ENCODE peak calls at places on chromosomes 16 and 17, in six cellular contexts. One of them, this sample, is unnamed.

GRCh38 chr17:79064026-79064425 is 10.6 kb upstream of the ENGASE start:
- DNase-seq in fibroblast of the aortic adventitia: no peak
- DNase-seq in A549: no peak
- DNase-seq in endothelial cell of umbilical vein: no peak
- DNase-seq in mucosa of descending colon: no peak
- DNase-seq in tibial artery: peak
- DNase-seq in this sample: no peak

GRCh38 chr17:79272666-79273219 is 198.1 kb downstream of the ENGASE start:
- DNase-seq in fibroblast of the aortic adventitia: no peak
- DNase-seq in A549: peak
- DNase-seq in endothelial cell of umbilical vein: no peak
- DNase-seq in mucosa of descending colon: no peak
- DNase-seq in tibial artery: no peak
- DNase-seq in this sample: no peak

GRCh38 chr17:34720760-34721159 is 141.4 kb downstream of the TMEM132E start:
- DNase-seq in fibroblast of the aortic adventitia: no peak
- DNase-seq in A549: peak
- DNase-seq in endothelial cell of umbilical vein: no peak
- DNase-seq in mucosa of descending colon: no peak
- DNase-seq in tibial artery: no peak
- DNase-seq in this sample: no peak

GRCh38 chr16:12767897-12768296 is 35.8 kb downstream of the CPPED1 start:
- DNase-seq in fibroblast of the aortic adventitia: peak
- DNase-seq in A549: no peak
- DNase-seq in endothelial cell of umbilical vein: peak
- DNase-seq in mucosa of descending colon: no peak
- DNase-seq in tibial artery: no peak
- DNase-seq in this sample: no peak

GRCh38 chr17:29005936-29006438 is at the start of gene SEZ6:
- DNase-seq in fibroblast of the aortic adventitia: peak
- DNase-seq in A549: peak
- DNase-seq in endothelial cell of umbilical vein: peak
- DNase-seq in mucosa of descending colon: peak
- DNase-seq in tibial artery: peak
- DNase-seq in this sample: peak

GRCh38 chr16:30740364-30741251 is 7.6 kb upstream of the PHKG2 start:
- DNase-seq in fibroblast of the aortic adventitia: peak
- DNase-seq in A549: peak
- DNase-seq in endothelial cell of umbilical vein: peak
- DNase-seq in mucosa of descending colon: peak
- DNase-seq in tibial artery: peak
- DNase-seq in this sample: peak

GRCh38 chr16:23435500-23435899 is 17.5 kb downstream of the COG7 start:
- DNase-seq in fibroblast of the aortic adventitia: peak
- DNase-seq in A549: peak
- DNase-seq in endothelial cell of umbilical vein: peak
- DNase-seq in mucosa of descending colon: peak
- DNase-seq in tibial artery: no peak
- DNase-seq in this sample: peak

GRCh38 chr16:11238272-11239202 is 17.5 kb downstream of the SOCS1 start:
- DNase-seq in fibroblast of the aortic adventitia: no peak
- DNase-seq in A549: no peak
- DNase-seq in endothelial cell of umbilical vein: no peak
- DNase-seq in mucosa of descending colon: no peak
- DNase-seq in tibial artery: no peak
- DNase-seq in this sample: no peak

GRCh38 chr16:46562979-46563378 is 58.2 kb downstream of the SHCBP1 start:
- DNase-seq in fibroblast of the aortic adventitia: no peak
- DNase-seq in A549: no peak
- DNase-seq in endothelial cell of umbilical vein: no peak
- DNase-seq in mucosa of descending colon: no peak
- DNase-seq in tibial artery: no peak
- DNase-seq in this sample: no peak

GRCh38 chr17:9273334-9274118 is 252.2 kb downstream of the NTN1 start:
- DNase-seq in fibroblast of the aortic adventitia: peak
- DNase-seq in A549: no peak
- DNase-seq in endothelial cell of umbilical vein: no peak
- DNase-seq in mucosa of descending colon: no peak
- DNase-seq in tibial artery: no peak
- DNase-seq in this sample: no peak

GRCh38 chr16:68365167-68365817 is 54.5 kb downstream of the PRMT7 start:
- DNase-seq in fibroblast of the aortic adventitia: no peak
- DNase-seq in A549: no peak
- DNase-seq in endothelial cell of umbilical vein: no peak
- DNase-seq in mucosa of descending colon: no peak
- DNase-seq in tibial artery: no peak
- DNase-seq in this sample: no peak

GRCh38 chr17:71472809-71473789 is 647.7 kb upstream of the SOX9 start:
- DNase-seq in fibroblast of the aortic adventitia: peak
- DNase-seq in A549: peak
- DNase-seq in endothelial cell of umbilical vein: no peak
- DNase-seq in mucosa of descending colon: no peak
- DNase-seq in tibial artery: no peak
- DNase-seq in this sample: no peak

GRCh38 chr16:711548-712320 is 3.2 kb upstream of the METRN start:
- DNase-seq in fibroblast of the aortic adventitia: peak
- DNase-seq in A549: no peak
- DNase-seq in endothelial cell of umbilical vein: peak
- DNase-seq in mucosa of descending colon: peak
- DNase-seq in tibial artery: peak
- DNase-seq in this sample: no peak

GRCh38 chr16:88482630-88483391 is 29.7 kb downstream of the ZFPM1 start:
- DNase-seq in fibroblast of the aortic adventitia: no peak
- DNase-seq in A549: no peak
- DNase-seq in endothelial cell of umbilical vein: no peak
- DNase-seq in mucosa of descending colon: peak
- DNase-seq in tibial artery: no peak
- DNase-seq in this sample: no peak

GRCh38 chr17:82848022-82848592 is 8.3 kb upstream of the ZNF750 start:
- DNase-seq in fibroblast of the aortic adventitia: peak
- DNase-seq in A549: no peak
- DNase-seq in endothelial cell of umbilical vein: peak
- DNase-seq in mucosa of descending colon: peak
- DNase-seq in tibial artery: peak
- DNase-seq in this sample: no peak

GRCh38 chr16:90018297-90019200 is 707 bp downstream of the DBNDD1 start:
- DNase-seq in fibroblast of the aortic adventitia: no peak
- DNase-seq in A549: no peak
- DNase-seq in endothelial cell of umbilical vein: peak
- DNase-seq in mucosa of descending colon: peak
- DNase-seq in tibial artery: no peak
- DNase-seq in this sample: no peak

GRCh38 chr16:58733248-58733670 is 857 bp downstream of the GOT2 start:
- DNase-seq in fibroblast of the aortic adventitia: peak
- DNase-seq in A549: no peak
- DNase-seq in endothelial cell of umbilical vein: no peak
- DNase-seq in mucosa of descending colon: no peak
- DNase-seq in tibial artery: no peak
- DNase-seq in this sample: no peak

GRCh38 chr17:46811978-46812583 is 6.4 kb downstream of the WNT3 start:
- DNase-seq in fibroblast of the aortic adventitia: peak
- DNase-seq in A549: no peak
- DNase-seq in endothelial cell of umbilical vein: no peak
- DNase-seq in mucosa of descending colon: no peak
- DNase-seq in tibial artery: no peak
- DNase-seq in this sample: peak

GRCh38 chr17:6306820-6307219 is 128.1 kb downstream of the AIPL1 start:
- DNase-seq in fibroblast of the aortic adventitia: no peak
- DNase-seq in A549: no peak
- DNase-seq in endothelial cell of umbilical vein: no peak
- DNase-seq in mucosa of descending colon: no peak
- DNase-seq in tibial artery: no peak
- DNase-seq in this sample: no peak

GRCh38 chr16:68364601-68364998 is 53.8 kb downstream of the PRMT7 start:
- DNase-seq in fibroblast of the aortic adventitia: peak
- DNase-seq in A549: no peak
- DNase-seq in endothelial cell of umbilical vein: no peak
- DNase-seq in mucosa of descending colon: no peak
- DNase-seq in tibial artery: no peak
- DNase-seq in this sample: no peak

GRCh38 chr16:69131167-69131748 is 1.1 kb downstream of the CHTF8 start:
- DNase-seq in fibroblast of the aortic adventitia: no peak
- DNase-seq in A549: peak
- DNase-seq in endothelial cell of umbilical vein: peak
- DNase-seq in mucosa of descending colon: no peak
- DNase-seq in tibial artery: no peak
- DNase-seq in this sample: no peak

GRCh38 chr16:49639739-49640388 is 216.0 kb downstream of the ZNF423 start:
- DNase-seq in fibroblast of the aortic adventitia: peak
- DNase-seq in A549: no peak
- DNase-seq in endothelial cell of umbilical vein: peak
- DNase-seq in mucosa of descending colon: no peak
- DNase-seq in tibial artery: no peak
- DNase-seq in this sample: no peak

GRCh38 chr16:84648595-84649510 is 542 bp downstream of the KLHL36 start:
- DNase-seq in fibroblast of the aortic adventitia: no peak
- DNase-seq in A549: peak
- DNase-seq in endothelial cell of umbilical vein: no peak
- DNase-seq in mucosa of descending colon: peak
- DNase-seq in tibial artery: peak
- DNase-seq in this sample: no peak

GRCh38 chr17:45438931-45439610 is 6.4 kb upstream of the ARHGAP27 start:
- DNase-seq in fibroblast of the aortic adventitia: no peak
- DNase-seq in A549: no peak
- DNase-seq in endothelial cell of umbilical vein: no peak
- DNase-seq in mucosa of descending colon: peak
- DNase-seq in tibial artery: no peak
- DNase-seq in this sample: no peak

GRCh38 chr17:45436625-45437460 is 4.2 kb upstream of the ARHGAP27 start:
- DNase-seq in fibroblast of the aortic adventitia: no peak
- DNase-seq in A549: no peak
- DNase-seq in endothelial cell of umbilical vein: no peak
- DNase-seq in mucosa of descending colon: peak
- DNase-seq in tibial artery: no peak
- DNase-seq in this sample: no peak

GRCh38 chr17:45436161-45436560 is 3.5 kb upstream of the ARHGAP27 start:
- DNase-seq in fibroblast of the aortic adventitia: no peak
- DNase-seq in A549: no peak
- DNase-seq in endothelial cell of umbilical vein: no peak
- DNase-seq in mucosa of descending colon: peak
- DNase-seq in tibial artery: no peak
- DNase-seq in this sample: no peak

GRCh38 chr17:45435481-45435880 is 2.8 kb upstream of the ARHGAP27 start:
- DNase-seq in fibroblast of the aortic adventitia: no peak
- DNase-seq in A549: no peak
- DNase-seq in endothelial cell of umbilical vein: no peak
- DNase-seq in mucosa of descending colon: peak
- DNase-seq in tibial artery: no peak
- DNase-seq in this sample: no peak

GRCh38 chr17:45437461-45438283 is 5.0 kb upstream of the ARHGAP27 start:
- DNase-seq in fibroblast of the aortic adventitia: no peak
- DNase-seq in A549: no peak
- DNase-seq in endothelial cell of umbilical vein: no peak
- DNase-seq in mucosa of descending colon: peak
- DNase-seq in tibial artery: no peak
- DNase-seq in this sample: no peak
- H3K4me3 ChIP-seq in fibroblast of the aortic adventitia: no peak
- H3K4me3 ChIP-seq in A549: no peak
- H3K4me3 ChIP-seq in endothelial cell of umbilical vein: no peak
- H3K4me3 ChIP-seq in mucosa of descending colon: no peak
- H3K4me3 ChIP-seq in tibial artery: no peak
- H3K4me3 ChIP-seq in this sample: no peak

GRCh38 chr17:73304438-73304837 is 7.4 kb downstream of the CDC42EP4 start:
- DNase-seq in fibroblast of the aortic adventitia: no peak
- DNase-seq in A549: no peak
- DNase-seq in endothelial cell of umbilical vein: no peak
- DNase-seq in mucosa of descending colon: no peak
- DNase-seq in tibial artery: no peak
- DNase-seq in this sample: no peak
- H3K4me3 ChIP-seq in fibroblast of the aortic adventitia: peak
- H3K4me3 ChIP-seq in A549: peak
- H3K4me3 ChIP-seq in endothelial cell of umbilical vein: no peak
- H3K4me3 ChIP-seq in mucosa of descending colon: no peak
- H3K4me3 ChIP-seq in tibial artery: peak
- H3K4me3 ChIP-seq in this sample: no peak

DNA sequence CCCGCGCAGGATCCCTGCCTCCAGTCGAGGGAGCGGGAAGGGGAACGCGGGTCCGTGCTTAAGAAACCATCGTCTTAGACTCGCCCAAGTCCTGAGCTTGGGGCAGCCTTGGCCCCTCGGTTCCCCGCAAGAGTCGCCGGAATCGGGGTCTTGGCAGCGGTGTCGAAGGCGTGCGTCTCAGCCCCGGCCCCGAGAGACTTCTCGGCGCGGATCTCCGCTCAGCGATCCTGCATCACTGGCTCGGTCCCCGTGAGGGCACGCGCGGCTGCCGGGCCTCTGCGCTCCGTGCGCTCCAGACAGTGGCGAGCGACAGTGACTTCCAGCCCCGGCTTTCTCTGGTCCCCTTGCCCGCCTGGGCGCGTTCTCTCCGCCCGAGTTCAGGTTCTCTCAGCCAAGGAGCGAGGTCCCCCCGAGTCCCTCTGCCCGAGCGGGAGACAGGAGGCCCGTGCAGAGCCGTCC is 383 bp downstream of the HS3ST3A1 start:
- DNase-seq in fibroblast of the aortic adventitia: no peak
- DNase-seq in A549: no peak
- DNase-seq in endothelial cell of umbilical vein: no peak
- DNase-seq in mucosa of descending colon: no peak
- DNase-seq in tibial artery: no peak
- DNase-seq in this sample: no peak
- H3K4me3 ChIP-seq in fibroblast of the aortic adventitia: peak
- H3K4me3 ChIP-seq in A549: no peak
- H3K4me3 ChIP-seq in endothelial cell of umbilical vein: no peak
- H3K4me3 ChIP-seq in mucosa of descending colon: no peak
- H3K4me3 ChIP-seq in tibial artery: peak
- H3K4me3 ChIP-seq in this sample: peak

GRCh38 chr17:784143-784542 is 2.0 kb downstream of the MRM3 start:
- DNase-seq in fibroblast of the aortic adventitia: no peak
- DNase-seq in A549: no peak
- DNase-seq in endothelial cell of umbilical vein: no peak
- DNase-seq in mucosa of descending colon: no peak
- DNase-seq in tibial artery: no peak
- DNase-seq in this sample: no peak
- H3K4me3 ChIP-seq in fibroblast of the aortic adventitia: no peak
- H3K4me3 ChIP-seq in A549: no peak
- H3K4me3 ChIP-seq in endothelial cell of umbilical vein: no peak
- H3K4me3 ChIP-seq in mucosa of descending colon: no peak
- H3K4me3 ChIP-seq in tibial artery: no peak
- H3K4me3 ChIP-seq in this sample: no peak

DNA sequence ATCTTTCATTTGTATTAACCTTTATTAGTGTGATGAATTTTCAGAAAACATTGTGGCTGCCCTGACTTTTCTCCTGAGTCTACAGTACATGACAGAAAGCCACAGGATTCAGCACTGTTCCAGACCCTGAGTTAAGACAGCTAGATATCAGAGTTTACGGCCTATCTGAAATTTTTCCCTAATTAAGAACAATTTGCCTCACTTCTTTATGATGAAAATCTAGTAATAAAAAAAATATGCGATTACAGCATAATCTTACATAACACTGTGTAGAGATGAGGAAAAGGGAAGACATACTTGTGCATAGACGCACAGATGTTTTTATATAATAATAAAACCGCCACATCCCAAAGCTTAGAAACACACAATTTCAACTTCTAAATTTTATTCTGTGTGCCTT is 7.3 kb downstream of the SPOP start:
- DNase-seq in fibroblast of the aortic adventitia: no peak
- DNase-seq in A549: no peak
- DNase-seq in endothelial cell of umbilical vein: no peak
- DNase-seq in mucosa of descending colon: no peak
- DNase-seq in tibial artery: no peak
- DNase-seq in this sample: no peak
- H3K4me3 ChIP-seq in fibroblast of the aortic adventitia: no peak
- H3K4me3 ChIP-seq in A549: no peak
- H3K4me3 ChIP-seq in endothelial cell of umbilical vein: no peak
- H3K4me3 ChIP-seq in mucosa of descending colon: no peak
- H3K4me3 ChIP-seq in tibial artery: no peak
- H3K4me3 ChIP-seq in this sample: no peak